ENCODE peak calls at places on chromosomes 13 and 19, in nine cellular contexts. L is breast epithelium, W is brain microvascular endothelial cell, E is lung, I is esophagus muscularis mucosa, R is Peyer's patch, A is mammary epithelial cell, M is cardiac muscle cell, O is neural progenitor cell. Q is an unnamed sample.

GRCh38 chr19:13172335-13173128 is 22.3 kb downstream of the IER2 start:
- DNase-seq in L (peak), W (peak), E (peak), I (peak), R (peak), A (peak), M (peak), O (no peak), Q (peak)

GRCh38 chr13:73715114-73715909 is 418.9 kb downstream of the KLF12 start:
- DNase-seq in L (no peak), W (no peak), E (peak), I (peak), R (no peak), A (peak), M (no peak), O (no peak), Q (no peak)

GRCh38 chr19:10006335-10006708 is 4.0 kb downstream of the COL5A3 start:
- DNase-seq in L (no peak), W (no peak), E (no peak), I (peak), R (no peak), A (no peak), M (peak), O (no peak), Q (no peak)

GRCh38 chr13:74206061-74206561 is 71.9 kb upstream of the KLF12 start:
- DNase-seq in L (no peak), W (peak), E (no peak), I (no peak), R (no peak), A (peak), M (peak), O (peak), Q (no peak)

GRCh38 chr19:1266818-1267440 is 2.2 kb upstream of the CIRBP start:
- DNase-seq in L (peak), W (no peak), E (peak), I (no peak), R (peak), A (no peak), M (peak), O (peak), Q (no peak)

GRCh38 chr19:11141937-11142527 is 13.6 kb downstream of the SPC24 start:
- DNase-seq in L (no peak), W (no peak), E (no peak), I (no peak), R (no peak), A (no peak), M (no peak), O (no peak), Q (no peak)

GRCh38 chr13:87878706-87879105 is 207.5 kb downstream of the SLITRK5 start:
- DNase-seq in L (no peak), W (no peak), E (no peak), I (no peak), R (no peak), A (no peak), M (peak), O (no peak), Q (no peak)

GRCh38 chr19:2363419-2363818 is 3.4 kb downstream of the TMPRSS9 start:
- DNase-seq in L (no peak), W (no peak), E (no peak), I (no peak), R (no peak), A (no peak), M (no peak), O (peak), Q (no peak)

GRCh38 chr13:113205428-113205931 is 3.0 kb downstream of the PCID2 start:
- DNase-seq in L (no peak), W (no peak), E (no peak), I (no peak), R (no peak), A (no peak), M (peak), O (no peak), Q (no peak)

GRCh38 chr13:42395066-42395821 is 123.3 kb downstream of the AKAP11 start:
- DNase-seq in L (no peak), W (no peak), E (no peak), I (no peak), R (no peak), A (no peak), M (no peak), O (no peak), Q (no peak)

GRCh38 chr19:10270616-10271394 is at the start of gene ICAM1:
- DNase-seq in L (peak), W (peak), E (peak), I (peak), R (peak), A (peak), M (peak), O (peak), Q (peak)

GRCh38 chr13:29362849-29363604 is 232.5 kb downstream of the SLC7A1 start:
- DNase-seq in L (no peak), W (peak), E (no peak), I (peak), R (peak), A (peak), M (peak), O (peak), Q (peak)

GRCh38 chr13:73943965-73944233 is 190.3 kb downstream of the KLF12 start:
- DNase-seq in L (no peak), W (no peak), E (no peak), I (no peak), R (no peak), A (no peak), M (no peak), O (no peak), Q (no peak)

GRCh38 chr19:21947775-21948174 is 63.0 kb downstream of the ZNF208 start:
- DNase-seq in L (no peak), W (no peak), E (no peak), I (no peak), R (no peak), A (no peak), M (peak), O (no peak), Q (no peak)

GRCh38 chr19:10562609-10563008 is 3.2 kb downstream of the KRI1 start:
- DNase-seq in L (no peak), W (no peak), E (no peak), I (no peak), R (no peak), A (no peak), M (no peak), O (no peak), Q (no peak)

GRCh38 chr19:35248310-35249145 is at the start of gene LSR:
- DNase-seq in L (peak), W (no peak), E (peak), I (peak), R (peak), A (peak), M (no peak), O (peak), Q (peak)

GRCh38 chr13:114145256-114145655 is 12.8 kb upstream of the RASA3 start:
- DNase-seq in L (peak), W (no peak), E (no peak), I (no peak), R (peak), A (no peak), M (no peak), O (peak), Q (no peak)

GRCh38 chr13:95677564-95678386 is 836 bp downstream of the DNAJC3 start:
- DNase-seq in L (no peak), W (no peak), E (peak), I (no peak), R (no peak), A (peak), M (peak), O (peak), Q (peak)

GRCh38 chr19:51102991-51103390 is 5.2 kb downstream of the CTU1 start:
- DNase-seq in L (no peak), W (no peak), E (no peak), I (no peak), R (no peak), A (no peak), M (no peak), O (no peak), Q (no peak)

GRCh38 chr13:67343777-67344176 is 113.6 kb upstream of the PCDH9 start:
- DNase-seq in L (no peak), W (no peak), E (no peak), I (no peak), R (no peak), A (peak), M (no peak), O (no peak), Q (peak)

GRCh38 chr19:37077929-37078716 is at the start of gene ZNF420:
- DNase-seq in L (peak), W (peak), E (peak), I (peak), R (peak), A (peak), M (peak), O (peak), Q (peak)

GRCh38 chr19:1847684-1848398 is 442 bp downstream of the REXO1 start:
- DNase-seq in L (no peak), W (peak), E (no peak), I (no peak), R (no peak), A (peak), M (peak), O (peak), Q (no peak)

GRCh38 chr13:94548382-94549240 is 47.3 kb downstream of the TGDS start:
- DNase-seq in L (no peak), W (no peak), E (no peak), I (no peak), R (peak), A (no peak), M (peak), O (peak), Q (peak)

GRCh38 chr19:6610934-6611370 is 20.0 kb upstream of the CD70 start:
- DNase-seq in L (no peak), W (peak), E (no peak), I (no peak), R (no peak), A (peak), M (peak), O (no peak), Q (peak)

GRCh38 chr19:5826531-5827341 is 12.8 kb downstream of the FUT6 start:
- DNase-seq in L (peak), W (no peak), E (peak), I (no peak), R (peak), A (no peak), M (peak), O (peak), Q (peak)

GRCh38 chr13:110557610-110558305 is 3.8 kb downstream of the RAB20 start:
- DNase-seq in L (no peak), W (no peak), E (peak), I (no peak), R (no peak), A (no peak), M (no peak), O (no peak), Q (no peak)

GRCh38 chr13:44894001-44894770 is 95.1 kb downstream of the NUFIP1 start:
- DNase-seq in L (no peak), W (no peak), E (no peak), I (no peak), R (no peak), A (no peak), M (no peak), O (no peak), Q (no peak)

GRCh38 chr19:18853755-18854427 is 22.1 kb downstream of the UPF1 start:
- DNase-seq in L (no peak), W (no peak), E (no peak), I (no peak), R (no peak), A (no peak), M (no peak), O (no peak), Q (no peak)

GRCh38 chr13:92355213-92355612 is 871.4 kb upstream of the GPC6 start:
- DNase-seq in L (no peak), W (peak), E (no peak), I (no peak), R (no peak), A (no peak), M (peak), O (peak), Q (no peak)

GRCh38 chr13:39253774-39254173 is 215.5 kb downstream of the NHLRC3 start:
- DNase-seq in L (no peak), W (peak), E (no peak), I (no peak), R (no peak), A (no peak), M (peak), O (no peak), Q (no peak)

GRCh38 chr19:31364956-31365355 is 15.7 kb upstream of the TSHZ3 start:
- DNase-seq in L (no peak), W (no peak), E (no peak), I (no peak), R (no peak), A (no peak), M (no peak), O (no peak), Q (no peak)

GRCh38 chr13:111153977-111154332 is 38.8 kb downstream of the ARHGEF7 start:
- DNase-seq in L (no peak), W (peak), E (peak), I (no peak), R (peak), A (no peak), M (no peak), O (no peak), Q (peak)

GRCh38 chr13:110186221-110186838 is 120.6 kb downstream of the COL4A1 start:
- DNase-seq in L (no peak), W (no peak), E (no peak), I (no peak), R (no peak), A (no peak), M (no peak), O (no peak), Q (no peak)

GRCh38 chr19:3058821-3059314 is 3.4 kb downstream of the TLE5 start:
- DNase-seq in L (no peak), W (no peak), E (no peak), I (no peak), R (no peak), A (no peak), M (no peak), O (no peak), Q (no peak)

GRCh38 chr19:28521169-28521568 is 691.8 kb downstream of the UQCRFS1 start:
- DNase-seq in L (no peak), W (no peak), E (no peak), I (no peak), R (no peak), A (no peak), M (no peak), O (no peak), Q (no peak)

GRCh38 chr19:40948580-40949299 is 42.3 kb upstream of the CYP2B6 start:
- DNase-seq in L (no peak), W (no peak), E (no peak), I (no peak), R (no peak), A (no peak), M (no peak), O (no peak), Q (no peak)

GRCh38 chr13:62088155-62088554 is 672.5 kb upstream of the PCDH20 start:
- DNase-seq in L (no peak), W (no peak), E (no peak), I (no peak), R (no peak), A (no peak), M (no peak), O (no peak), Q (no peak)

GRCh38 chr13:43874512-43875092 is 4.9 kb downstream of the CCDC122 start:
- DNase-seq in L (no peak), W (no peak), E (no peak), I (no peak), R (no peak), A (no peak), M (peak), O (no peak), Q (no peak)
- TF ChIP-seq CTCF in L (peak), W (peak), E (peak), I (peak), R (peak), A (peak), M (peak), O (peak), Q (peak)

DNA sequence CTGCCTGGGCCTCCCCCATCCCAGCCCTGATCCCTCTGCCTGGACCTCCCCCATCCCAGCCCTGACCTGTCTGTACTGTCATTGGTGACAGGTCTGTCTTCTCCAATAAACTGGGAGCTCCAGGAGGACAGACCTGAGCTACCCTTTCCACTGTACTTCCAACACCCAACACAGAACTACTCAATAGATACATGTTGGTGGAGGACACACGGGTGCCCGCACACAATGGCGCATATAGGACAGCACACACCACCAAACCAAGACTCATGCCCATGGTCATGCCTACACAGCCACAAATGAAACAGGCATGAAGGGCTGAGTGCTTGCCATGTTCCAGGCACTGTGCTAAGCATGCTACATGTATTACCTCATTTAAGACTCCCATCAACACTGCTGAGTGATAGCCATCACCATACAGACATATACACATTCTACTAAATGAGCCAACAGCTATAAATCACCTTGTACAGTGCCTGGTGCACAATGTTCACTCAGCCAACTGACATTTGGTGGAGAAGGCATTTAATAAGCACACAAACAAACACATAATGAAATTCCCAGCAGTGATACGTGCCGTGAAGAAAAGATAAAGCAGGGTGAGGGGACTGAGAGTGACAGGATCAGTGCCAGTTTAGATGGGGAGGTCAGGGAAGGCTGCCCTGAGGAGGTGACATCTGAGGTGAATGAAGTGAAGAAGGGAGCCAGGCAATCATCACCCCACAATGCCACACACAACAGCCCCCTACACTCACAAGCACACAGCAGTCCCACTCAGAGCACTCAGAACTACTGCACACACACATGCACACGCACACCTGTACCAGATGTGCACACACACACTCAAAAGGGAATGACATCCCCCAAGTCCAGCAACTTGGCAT is 857 bp downstream of the POU2F2 start:
- DNase-seq in L (no peak), W (no peak), E (no peak), I (no peak), R (no peak), A (no peak), M (no peak), O (no peak), Q (no peak)
- H3K27ac ChIP-seq in L (no peak), W (no peak), E (no peak), I (no peak), R (peak), A (no peak), M (no peak), O (no peak), Q (peak)

DNA sequence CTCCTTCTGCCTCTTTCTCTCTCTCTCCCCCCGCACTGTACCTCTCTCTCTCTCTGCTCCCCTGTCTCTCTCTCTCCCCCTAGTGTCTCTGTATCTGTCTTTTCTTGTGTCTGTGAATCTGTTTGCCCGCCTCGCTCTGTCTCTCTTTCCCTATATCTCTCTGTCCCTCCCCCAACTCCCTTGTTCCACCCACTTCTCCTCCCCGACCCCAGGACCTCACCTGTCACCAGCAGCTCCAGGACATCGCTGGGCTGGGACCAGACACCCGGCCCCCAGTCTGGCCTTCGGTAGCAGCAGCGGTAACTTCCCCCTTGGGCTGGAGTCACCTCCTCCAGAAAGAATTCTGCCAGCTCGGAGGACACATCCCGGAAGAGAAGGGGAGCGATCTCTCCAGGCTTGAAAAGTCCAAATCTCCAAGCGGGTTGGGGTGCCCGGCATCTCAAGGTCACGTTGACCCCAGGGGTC is 3.9 kb downstream of the OSCAR start:
- DNase-seq in L (no peak), W (no peak), E (no peak), I (no peak), R (peak), A (peak), M (peak), O (peak), Q (no peak)
- TF ChIP-seq CTCF in L (no peak), W (peak), E (no peak), I (no peak), R (peak), A (no peak), M (peak), O (peak), Q (no peak)

DNA sequence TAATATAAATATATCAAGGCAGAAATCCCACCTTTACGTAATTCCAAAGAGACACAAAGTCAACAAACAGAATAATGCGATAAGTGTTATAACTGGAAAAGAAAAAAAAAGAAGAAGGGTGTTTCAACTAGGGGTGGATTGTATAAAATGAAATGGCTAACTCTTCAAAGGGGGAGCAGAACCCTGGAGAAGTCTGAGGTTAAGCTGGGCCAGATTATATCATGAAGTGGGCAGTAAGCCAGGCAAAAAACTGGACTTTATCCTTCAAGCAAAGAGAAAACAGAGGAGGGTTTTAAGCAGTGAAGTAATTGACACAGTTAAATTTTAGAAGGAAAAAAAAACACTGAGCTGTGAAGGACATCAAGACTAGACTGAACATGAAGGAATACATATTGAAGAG is 41.9 kb downstream of the TBC1D4 start:
- DNase-seq in L (no peak), W (no peak), E (no peak), I (no peak), R (no peak), A (no peak), M (no peak), O (no peak), Q (no peak)
- H3K27ac ChIP-seq in L (no peak), W (no peak), E (no peak), I (no peak), R (no peak), A (no peak), M (peak), O (no peak), Q (no peak)

GRCh38 chr13:108923386-108924061 is 294.1 kb downstream of the MYO16 start:
- DNase-seq in L (no peak), W (no peak), E (no peak), I (no peak), R (no peak), A (no peak), M (no peak), O (no peak), Q (no peak)
- TF ChIP-seq CTCF in L (no peak), W (no peak), E (no peak), I (no peak), R (no peak), A (no peak), M (no peak), O (no peak), Q (no peak)

GRCh38 chr13:51825165-51825592 is 19.8 kb downstream of the TMEM272 start:
- DNase-seq in L (no peak), W (no peak), E (no peak), I (no peak), R (no peak), A (peak), M (peak), O (no peak), Q (no peak)
- H3K27ac ChIP-seq in L (peak), W (no peak), E (no peak), I (no peak), R (peak), A (no peak), M (peak), O (no peak), Q (no peak)

GRCh38 chr19:47510516-47511127 is 4.2 kb downstream of the NAPA start:
- DNase-seq in L (no peak), W (no peak), E (no peak), I (no peak), R (no peak), A (no peak), M (no peak), O (no peak), Q (no peak)
- TF ChIP-seq CTCF in L (no peak), W (no peak), E (no peak), I (no peak), R (no peak), A (no peak), M (no peak), O (no peak), Q (no peak)

GRCh38 chr13:31067416-31068118 is 94.1 kb downstream of the HSPH1 start:
- DNase-seq in L (no peak), W (peak), E (no peak), I (no peak), R (no peak), A (peak), M (peak), O (no peak), Q (peak)
- H3K27ac ChIP-seq in L (no peak), W (no peak), E (no peak), I (no peak), R (no peak), A (no peak), M (no peak), O (no peak), Q (no peak)

GRCh38 chr13:103236213-103236612 is 170.0 kb upstream of the SLC10A2 start:
- DNase-seq in L (no peak), W (peak), E (no peak), I (no peak), R (no peak), A (peak), M (peak), O (no peak), Q (no peak)
- TF ChIP-seq CTCF in L (no peak), W (peak), E (no peak), I (no peak), R (peak), A (peak), M (peak), O (no peak), Q (no peak)

GRCh38 chr19:38731654-38732301 is 12.5 kb downstream of the CAPN12 start:
- DNase-seq in L (no peak), W (no peak), E (peak), I (no peak), R (peak), A (no peak), M (no peak), O (no peak), Q (no peak)
- H3K27ac ChIP-seq in L (peak), W (no peak), E (peak), I (peak), R (peak), A (no peak), M (peak), O (no peak), Q (peak)